ENCODE peak calls at places on chromosomes 5 and 9, in six cellular contexts. G is omental fat pad, L is fibroblast of the aortic adventitia, A is mucosa of descending colon, B is mesothelial cell of epicardium, J is adrenal gland. E is an unnamed sample.

GRCh38 chr9:124286292-124286931 is 28.7 kb downstream of the NEK6 start:
- DNase-seq in L (peak), A (peak), B (no peak), G (no peak), J (no peak), E (no peak)

GRCh38 chr5:132389453-132390286 is 20.2 kb downstream of the SLC22A5 start:
- DNase-seq in J (no peak), G (peak), L (peak), B (no peak), A (peak), E (no peak)

GRCh38 chr9:18327106-18327505 is 146.8 kb upstream of the ADAMTSL1 start:
- DNase-seq in L (no peak), B (no peak), G (no peak), A (no peak), J (no peak), E (no peak)

GRCh38 chr9:72909428-72909827 is 43.4 kb downstream of the ALDH1A1 start:
- DNase-seq in G (no peak), J (no peak), B (no peak), L (no peak), A (no peak), E (no peak)

GRCh38 chr9:3783156-3783555 is 257.4 kb upstream of the RFX3 start:
- DNase-seq in B (no peak), A (no peak), L (peak), J (no peak), G (no peak), E (no peak)

GRCh38 chr5:74762599-74762998 is 4.3 kb downstream of the GFM2 start:
- DNase-seq in G (no peak), L (peak), B (no peak), J (no peak), A (no peak), E (no peak)

GRCh38 chr9:128254855-128255759 is 20.7 kb downstream of the GOLGA2 start:
- DNase-seq in B (peak), J (peak), A (peak), L (peak), G (peak), E (peak)

GRCh38 chr9:83622814-83623633 is at the start of gene IDNK:
- DNase-seq in G (peak), L (peak), A (peak), B (peak), J (peak), E (peak)

GRCh38 chr5:170278611-170279500 is 18.7 kb downstream of the LCP2 start:
- DNase-seq in A (peak), B (no peak), L (no peak), J (no peak), G (no peak), E (no peak)

GRCh38 chr5:93079046-93079445 is 502.0 kb downstream of the NR2F1-AS1 start:
- DNase-seq in L (no peak), A (no peak), B (no peak), G (no peak), J (no peak), E (no peak)

GRCh38 chr9:20599195-20599594 is 23.1 kb downstream of the MLLT3 start:
- DNase-seq in G (no peak), A (no peak), B (no peak), J (no peak), L (no peak), E (no peak)

GRCh38 chr5:151757233-151758140 is 944 bp downstream of the ATOX1 start:
- DNase-seq in J (no peak), G (no peak), L (no peak), A (no peak), B (no peak), E (no peak)

GRCh38 chr9:78221425-78221824 is 14.4 kb upstream of the CEP78 start:
- DNase-seq in G (no peak), A (no peak), B (no peak), L (peak), J (no peak), E (no peak)

GRCh38 chr5:66986009-66986408 is 210.6 kb downstream of the CD180 start:
- DNase-seq in G (no peak), J (no peak), B (no peak), A (peak), L (no peak), E (no peak)

GRCh38 chr5:9166202-9167147 is 379.4 kb downstream of the SEMA5A start:
- DNase-seq in B (no peak), J (no peak), G (no peak), A (no peak), L (no peak), E (no peak)

GRCh38 chr5:67986761-67987160 is 228.8 kb upstream of the PIK3R1 start:
- DNase-seq in G (no peak), L (no peak), J (no peak), A (no peak), B (no peak), E (no peak)

GRCh38 chr5:138979684-138980275 is 104.6 kb upstream of the LRRTM2 start:
- DNase-seq in J (no peak), G (no peak), A (no peak), B (no peak), L (no peak), E (no peak)

GRCh38 chr5:138179277-138179857 is 455 bp downstream of the KIF20A start:
- DNase-seq in L (no peak), G (no peak), A (no peak), J (no peak), B (no peak), E (no peak)

GRCh38 chr9:101457003-101457402 is 21.4 kb upstream of the ALDOB start:
- DNase-seq in L (no peak), B (no peak), J (no peak), A (no peak), G (no peak), E (no peak)

GRCh38 chr5:98307811-98308210 is 465.7 kb upstream of the RGMB start:
- DNase-seq in B (no peak), A (no peak), G (no peak), J (no peak), L (peak), E (no peak)

GRCh38 chr9:6924149-6924548 is 166.4 kb downstream of the KDM4C start:
- DNase-seq in J (no peak), G (no peak), L (no peak), B (no peak), A (no peak), E (no peak)

GRCh38 chr9:71719088-71719487 is 49.2 kb downstream of the CEMIP2 start:
- DNase-seq in A (no peak), B (no peak), L (no peak), J (no peak), G (no peak), E (no peak)

GRCh38 chr9:125561497-125562148 is 145.4 kb downstream of the MAPKAP1 start:
- DNase-seq in J (no peak), B (no peak), L (no peak), G (no peak), A (no peak), E (no peak)

GRCh38 chr9:135326633-135327152 is 152.9 kb upstream of the PPP1R26 start:
- DNase-seq in B (no peak), A (no peak), L (no peak), G (no peak), J (no peak), E (no peak)

GRCh38 chr9:22316645-22317044 is 130.0 kb upstream of the DMRTA1 start:
- DNase-seq in G (no peak), B (no peak), J (no peak), A (no peak), L (no peak), E (no peak)

GRCh38 chr5:132237141-132237540 is 9.5 kb upstream of the P4HA2 start:
- DNase-seq in A (no peak), G (no peak), J (no peak), L (no peak), B (no peak), E (no peak)

GRCh38 chr9:21135736-21136135 is 5.9 kb downstream of the IFNW1 start:
- DNase-seq in L (no peak), A (no peak), J (no peak), G (no peak), B (no peak), E (no peak)

GRCh38 chr5:1525624-1525985 is 1.8 kb upstream of the LPCAT1 start:
- DNase-seq in G (no peak), J (peak), L (no peak), B (no peak), A (peak), E (no peak)

GRCh38 chr5:178389031-178389729 is 156.6 kb upstream of the PHYKPL start:
- DNase-seq in A (no peak), J (no peak), L (no peak), G (no peak), B (no peak), E (no peak)

GRCh38 chr9:134875376-134875775 is 5.2 kb upstream of the FCN2 start:
- DNase-seq in J (no peak), B (no peak), A (no peak), L (no peak), G (no peak), E (no peak)

GRCh38 chr5:78504726-78505431 is 143.7 kb downstream of the LHFPL2 start:
- DNase-seq in L (peak), A (peak), J (peak), G (peak), B (peak), E (peak)

GRCh38 chr9:134068742-134069535 is 1.1 kb upstream of the BRD3 start:
- DNase-seq in L (no peak), G (no peak), B (no peak), A (peak), J (peak), E (no peak)

GRCh38 chr5:142439208-142439607 is 114.4 kb upstream of the SPRY4 start:
- DNase-seq in G (no peak), L (peak), B (no peak), J (no peak), A (no peak), E (no peak)

GRCh38 chr5:179284751-179285191 is 60.5 kb downstream of the ADAMTS2 start:
- DNase-seq in B (no peak), A (no peak), L (no peak), G (no peak), J (no peak), E (no peak)

GRCh38 chr5:92455011-92455410 is 1071.9 kb upstream of the ARRDC3 start:
- DNase-seq in B (no peak), A (no peak), J (no peak), L (no peak), G (no peak), E (no peak)

GRCh38 chr9:94805585-94805984 is 79.1 kb downstream of the AOPEP start:
- DNase-seq in J (no peak), G (no peak), A (no peak), L (peak), B (no peak), E (no peak)

GRCh38 chr5:175867587-175868347 is 3.6 kb upstream of the CPLX2 start:
- DNase-seq in G (no peak), L (no peak), B (no peak), J (no peak), A (peak), E (no peak)

GRCh38 chr5:6436715-6437340 is 11.8 kb upstream of the UBE2QL1 start:
- DNase-seq in B (no peak), L (no peak), J (no peak), A (no peak), G (no peak), E (no peak)

GRCh38 chr5:12277504-12278192 is 373.4 kb upstream of the CTNND2 start:
- DNase-seq in L (no peak), J (no peak), A (no peak), B (no peak), G (no peak), E (no peak)

GRCh38 chr5:12269164-12269563 is 364.9 kb upstream of the CTNND2 start:
- DNase-seq in A (no peak), L (no peak), B (no peak), G (no peak), J (no peak), E (no peak)

GRCh38 chr5:12270914-12271313 is 366.7 kb upstream of the CTNND2 start:
- DNase-seq in A (no peak), J (no peak), L (no peak), G (no peak), B (no peak), E (no peak)

GRCh38 chr5:12274236-12274635 is 370.0 kb upstream of the CTNND2 start:
- DNase-seq in G (no peak), L (no peak), J (no peak), A (no peak), B (no peak), E (no peak)

GRCh38 chr5:12272389-12272788 is 368.1 kb upstream of the CTNND2 start:
- DNase-seq in A (no peak), G (no peak), B (no peak), J (no peak), L (no peak), E (no peak)
- TF ChIP-seq CTCF in A (no peak), G (no peak), B (no peak), J (no peak), L (no peak), E (no peak)

DNA sequence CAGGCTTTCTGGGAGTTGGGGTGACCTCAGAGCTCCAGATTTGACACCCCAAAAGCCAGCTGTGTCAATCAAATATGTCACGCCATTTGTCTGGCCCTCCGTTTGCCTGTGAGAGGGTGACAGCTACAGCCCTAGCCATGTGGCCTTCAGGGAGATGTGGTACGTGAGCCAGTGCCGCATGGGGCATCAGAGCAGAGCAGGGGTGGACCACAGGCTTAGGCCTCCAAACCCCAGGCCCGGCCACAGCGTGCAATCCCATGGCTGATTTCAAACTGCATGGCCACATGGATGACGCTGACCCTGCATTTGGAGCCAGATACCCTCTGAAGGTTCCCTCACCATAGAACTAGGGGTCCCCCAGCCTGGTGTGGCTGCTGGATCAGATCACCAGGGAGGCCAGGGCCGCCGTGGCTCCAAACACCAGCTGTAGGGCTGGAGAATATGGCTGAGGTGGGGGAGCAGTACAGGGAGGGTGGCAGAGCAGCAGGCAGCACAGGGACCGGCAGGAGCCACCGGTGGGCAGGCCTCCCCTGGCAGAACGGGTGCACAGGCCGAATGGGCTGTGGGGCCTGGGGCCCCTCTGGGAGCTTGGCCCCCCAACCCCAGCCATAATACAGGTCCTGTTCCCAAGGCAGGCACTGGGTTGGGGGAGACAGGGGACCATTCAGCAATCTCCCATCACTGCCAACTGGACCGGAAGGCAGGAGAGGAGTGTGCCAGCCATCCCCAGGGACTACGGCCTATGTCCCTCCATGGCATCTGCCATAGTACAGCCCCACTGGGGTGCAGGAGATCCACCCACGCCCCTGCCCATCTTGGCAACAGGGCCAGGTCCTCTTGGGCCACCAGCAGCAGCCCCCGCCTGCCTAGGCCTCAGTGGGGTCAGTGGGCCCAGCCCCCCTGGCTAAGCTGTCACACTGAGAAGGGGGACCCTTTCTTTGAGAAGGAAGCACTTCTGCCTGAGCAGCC is 1.5 kb downstream of the SAPCD2 start:
- DNase-seq in A (peak), L (no peak), J (no peak), B (no peak), G (no peak), E (no peak)
- TF ChIP-seq CTCF in A (no peak), L (no peak), J (no peak), B (no peak), G (no peak), E (no peak)

DNA sequence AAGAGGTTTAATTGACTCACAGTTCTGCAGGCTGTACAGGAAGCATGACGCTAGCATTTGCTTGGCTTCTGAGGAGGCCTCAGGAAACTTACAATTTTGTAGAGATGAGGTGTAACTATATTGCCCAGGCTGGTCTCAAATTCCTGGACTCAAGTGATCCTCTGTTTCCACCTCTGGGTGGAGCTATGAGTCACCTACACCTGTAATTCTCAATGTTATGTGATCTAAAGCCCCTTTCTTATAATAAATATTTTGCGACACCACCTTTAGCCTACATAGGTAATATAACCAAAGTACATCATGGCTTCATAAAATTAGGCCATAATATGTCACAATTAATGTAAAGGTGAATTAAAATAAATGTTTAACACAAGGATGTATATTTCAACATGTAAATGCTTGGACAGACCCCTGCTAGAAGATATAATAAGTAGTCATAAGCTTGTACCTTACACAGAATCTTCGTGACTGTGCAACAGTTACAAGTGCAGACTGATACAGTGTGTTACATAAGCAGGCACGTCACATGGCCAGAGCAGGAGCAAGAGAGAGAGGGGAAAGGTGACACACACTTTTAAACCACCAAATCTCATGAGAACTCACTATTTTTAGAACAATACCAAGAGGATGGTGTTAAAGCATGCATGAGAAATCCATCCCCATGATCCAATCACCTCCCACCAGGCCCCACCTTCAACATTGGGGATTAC is 29.8 kb upstream of the SPINK4 start:
- DNase-seq in G (no peak), A (no peak), B (no peak), J (no peak), L (no peak), E (no peak)
- TF ChIP-seq CTCF in G (no peak), A (no peak), B (no peak), J (no peak), L (no peak), E (no peak)

DNA sequence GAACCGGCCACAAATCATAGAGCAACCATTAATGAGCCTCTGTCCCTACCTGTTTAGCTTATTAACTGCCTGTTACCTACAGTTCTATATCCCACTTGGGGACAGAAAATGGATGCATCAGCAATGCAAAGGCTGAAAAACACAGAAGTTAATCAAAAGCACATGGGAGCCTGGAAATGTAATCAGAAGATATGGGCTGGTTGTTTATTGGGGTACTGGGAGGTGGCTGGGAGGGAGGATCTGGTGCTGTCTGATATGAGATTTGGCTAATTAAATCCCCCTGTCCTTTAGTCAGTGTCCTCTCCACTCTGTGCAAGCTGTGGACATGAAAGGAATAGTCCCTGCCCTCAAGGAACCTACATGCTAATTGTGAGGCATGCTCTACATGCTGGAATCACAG is 235.0 kb downstream of the MAN2A1 start:
- DNase-seq in J (no peak), B (no peak), L (no peak), A (no peak), G (no peak), E (no peak)
- TF ChIP-seq CTCF in J (no peak), B (no peak), L (no peak), A (no peak), G (no peak), E (no peak)

GRCh38 chr9:108133680-108134079 is 644.1 kb upstream of the KLF4 start:
- DNase-seq in G (no peak), B (no peak), A (no peak), L (no peak), J (no peak), E (no peak)

GRCh38 chr9:108133101-108133500 is 643.5 kb upstream of the KLF4 start:
- DNase-seq in J (no peak), G (no peak), A (no peak), L (no peak), B (no peak), E (no peak)

GRCh38 chr9:108130896-108131295 is 641.3 kb upstream of the KLF4 start:
- DNase-seq in A (no peak), J (no peak), G (no peak), B (no peak), L (no peak), E (no peak)

GRCh38 chr9:108136646-108137045 is 647.1 kb upstream of the KLF4 start:
- DNase-seq in G (no peak), L (peak), A (no peak), B (no peak), J (no peak), E (no peak)

DNA sequence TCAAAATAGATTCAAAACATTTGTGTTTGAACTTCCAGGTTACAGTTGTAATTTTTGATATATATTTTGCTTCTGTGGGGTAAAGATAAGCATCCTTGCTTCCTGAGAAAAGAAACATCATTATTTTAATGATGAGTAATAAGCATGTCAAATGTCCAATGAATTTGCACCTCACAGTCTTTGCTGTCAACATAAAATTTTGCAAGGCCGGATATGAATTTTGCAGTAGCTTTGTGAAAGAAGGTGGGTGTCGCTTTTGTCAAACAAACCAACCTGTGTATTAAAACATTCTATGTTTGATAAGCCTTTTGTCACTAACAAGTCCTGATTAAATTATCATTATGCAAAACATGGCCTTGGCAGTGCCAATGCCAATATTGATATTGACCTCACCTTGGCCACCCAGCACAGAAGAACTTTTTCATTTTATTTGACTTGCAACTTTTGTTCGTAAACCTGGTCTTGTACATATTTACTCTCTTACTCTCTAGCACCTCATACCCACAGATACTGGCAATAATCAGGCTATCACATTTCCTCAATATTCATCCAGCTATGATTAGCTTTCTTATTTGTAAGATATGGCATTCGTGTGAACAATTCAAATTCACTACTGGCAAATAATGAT is 645.0 kb upstream of the KLF4 start:
- DNase-seq in A (no peak), G (no peak), J (no peak), B (no peak), L (no peak), E (no peak)
- TF ChIP-seq CTCF in A (no peak), G (no peak), J (no peak), B (no peak), L (no peak), E (no peak)

GRCh38 chr9:99819484-99820329 is 2.0 kb upstream of the NR4A3 start:
- DNase-seq in A (peak), L (peak), G (peak), B (peak), J (peak), E (peak)

GRCh38 chr9:99822096-99822595 is 461 bp downstream of the NR4A3 start:
- DNase-seq in B (no peak), J (no peak), A (no peak), G (no peak), L (no peak), E (no peak)

GRCh38 chr9:99821187-99822095 is at the start of gene NR4A3:
- DNase-seq in B (peak), G (peak), A (peak), J (peak), L (peak), E (peak)

GRCh38 chr9:99819123-99819483 is 2.6 kb upstream of the NR4A3 start:
- DNase-seq in G (peak), B (no peak), L (no peak), J (no peak), A (no peak), E (peak)

GRCh38 chr9:99820330-99821186 is 1.1 kb upstream of the NR4A3 start:
- DNase-seq in J (peak), G (peak), B (no peak), L (peak), A (peak), E (peak)
- TF ChIP-seq CTCF in J (peak), G (no peak), B (no peak), L (no peak), A (no peak), E (no peak)